ENCODE peak calls at places on chromosomes 4 and X, in nine cellular contexts. One of them, this sample, is unnamed.

GRCh38 chrX:41621236-41621651 is 67.5 kb upstream of the GPR34 start:
- DNase-seq in CD8-positive, alpha-beta T cell: no peak
- DNase-seq in keratinocyte: no peak
- DNase-seq in thoracic aorta: no peak
- DNase-seq in stomach: no peak
- DNase-seq in CD4-positive, CD25-positive, alpha-beta regulatory T cell: no peak
- DNase-seq in right lobe of liver: no peak
- DNase-seq in tibial nerve: no peak
- DNase-seq in AG04450: no peak
- DNase-seq in this sample: no peak

GRCh38 chr4:175536852-175537453 is 275.1 kb downstream of the GPM6A start:
- DNase-seq in CD4-positive, CD25-positive, alpha-beta regulatory T cell: no peak
- DNase-seq in AG04450: peak; percentile 8
- DNase-seq in right lobe of liver: no peak
- DNase-seq in keratinocyte: peak; percentile 1
- DNase-seq in tibial nerve: no peak
- DNase-seq in thoracic aorta: no peak
- DNase-seq in CD8-positive, alpha-beta T cell: no peak
- DNase-seq in stomach: no peak
- DNase-seq in this sample: no peak

GRCh38 chrX:88202149-88202548 is 544.9 kb upstream of the CPXCR1 start:
- DNase-seq in keratinocyte: no peak
- DNase-seq in CD8-positive, alpha-beta T cell: no peak
- DNase-seq in right lobe of liver: no peak
- DNase-seq in thoracic aorta: no peak
- DNase-seq in AG04450: no peak
- DNase-seq in CD4-positive, CD25-positive, alpha-beta regulatory T cell: no peak
- DNase-seq in stomach: no peak
- DNase-seq in tibial nerve: no peak
- DNase-seq in this sample: no peak

GRCh38 chr4:78710536-78710935 is 65.6 kb upstream of the BMP2K start:
- DNase-seq in stomach: no peak
- DNase-seq in tibial nerve: no peak
- DNase-seq in AG04450: no peak
- DNase-seq in keratinocyte: peak; percentile 44
- DNase-seq in CD4-positive, CD25-positive, alpha-beta regulatory T cell: no peak
- DNase-seq in right lobe of liver: no peak
- DNase-seq in thoracic aorta: no peak
- DNase-seq in CD8-positive, alpha-beta T cell: no peak
- DNase-seq in this sample: peak; percentile 75

GRCh38 chr4:18390655-18391369 is 369.3 kb upstream of the LCORL start:
- DNase-seq in keratinocyte: no peak
- DNase-seq in CD4-positive, CD25-positive, alpha-beta regulatory T cell: no peak
- DNase-seq in stomach: no peak
- DNase-seq in right lobe of liver: no peak
- DNase-seq in thoracic aorta: no peak
- DNase-seq in CD8-positive, alpha-beta T cell: no peak
- DNase-seq in tibial nerve: no peak
- DNase-seq in AG04450: no peak
- DNase-seq in this sample: no peak

GRCh38 chr4:2168469-2169319 is 73.2 kb downstream of the HAUS3 start:
- DNase-seq in right lobe of liver: no peak
- DNase-seq in tibial nerve: no peak
- DNase-seq in stomach: peak; percentile 55
- DNase-seq in thoracic aorta: no peak
- DNase-seq in CD4-positive, CD25-positive, alpha-beta regulatory T cell: no peak
- DNase-seq in AG04450: no peak
- DNase-seq in CD8-positive, alpha-beta T cell: no peak
- DNase-seq in keratinocyte: no peak
- DNase-seq in this sample: no peak

GRCh38 chrX:107766470-107767140 is 9.0 kb downstream of the TSC22D3 start:
- DNase-seq in keratinocyte: peak; percentile 21
- DNase-seq in AG04450: no peak
- DNase-seq in stomach: no peak
- DNase-seq in right lobe of liver: no peak
- DNase-seq in CD8-positive, alpha-beta T cell: no peak
- DNase-seq in CD4-positive, CD25-positive, alpha-beta regulatory T cell: no peak
- DNase-seq in thoracic aorta: no peak
- DNase-seq in tibial nerve: no peak
- DNase-seq in this sample: no peak

GRCh38 chr4:42568610-42569207 is 88.2 kb downstream of the ATP8A1 start:
- DNase-seq in CD4-positive, CD25-positive, alpha-beta regulatory T cell: peak; percentile 66
- DNase-seq in AG04450: peak; percentile 20
- DNase-seq in keratinocyte: peak; percentile 19
- DNase-seq in tibial nerve: no peak
- DNase-seq in thoracic aorta: no peak
- DNase-seq in right lobe of liver: no peak
- DNase-seq in stomach: peak; percentile 69
- DNase-seq in CD8-positive, alpha-beta T cell: peak; percentile 71
- DNase-seq in this sample: peak; percentile 12

GRCh38 chrX:129649268-129650182 is 5.2 kb downstream of the APLN start:
- DNase-seq in stomach: peak; percentile 8
- DNase-seq in CD4-positive, CD25-positive, alpha-beta regulatory T cell: no peak
- DNase-seq in CD8-positive, alpha-beta T cell: no peak
- DNase-seq in tibial nerve: no peak
- DNase-seq in right lobe of liver: no peak
- DNase-seq in thoracic aorta: no peak
- DNase-seq in keratinocyte: no peak
- DNase-seq in AG04450: no peak
- DNase-seq in this sample: no peak

GRCh38 chrX:17520206-17520605 is 145.2 kb downstream of the NHS start:
- DNase-seq in right lobe of liver: no peak
- DNase-seq in tibial nerve: no peak
- DNase-seq in AG04450: no peak
- DNase-seq in keratinocyte: no peak
- DNase-seq in CD4-positive, CD25-positive, alpha-beta regulatory T cell: no peak
- DNase-seq in stomach: no peak
- DNase-seq in thoracic aorta: no peak
- DNase-seq in CD8-positive, alpha-beta T cell: no peak
- DNase-seq in this sample: no peak

GRCh38 chr4:155522201-155522600 is 144.4 kb upstream of the GUCY1A1 start:
- DNase-seq in stomach: no peak
- DNase-seq in thoracic aorta: no peak
- DNase-seq in keratinocyte: no peak
- DNase-seq in tibial nerve: no peak
- DNase-seq in CD4-positive, CD25-positive, alpha-beta regulatory T cell: no peak
- DNase-seq in AG04450: peak; percentile 73
- DNase-seq in CD8-positive, alpha-beta T cell: no peak
- DNase-seq in right lobe of liver: no peak
- DNase-seq in this sample: no peak

GRCh38 chr4:2067446-2068197 is 8.5 kb downstream of the NAT8L start:
- DNase-seq in keratinocyte: no peak
- DNase-seq in CD8-positive, alpha-beta T cell: no peak
- DNase-seq in stomach: no peak
- DNase-seq in thoracic aorta: no peak
- DNase-seq in right lobe of liver: no peak
- DNase-seq in AG04450: no peak
- DNase-seq in tibial nerve: no peak
- DNase-seq in CD4-positive, CD25-positive, alpha-beta regulatory T cell: no peak
- DNase-seq in this sample: no peak

DNA sequence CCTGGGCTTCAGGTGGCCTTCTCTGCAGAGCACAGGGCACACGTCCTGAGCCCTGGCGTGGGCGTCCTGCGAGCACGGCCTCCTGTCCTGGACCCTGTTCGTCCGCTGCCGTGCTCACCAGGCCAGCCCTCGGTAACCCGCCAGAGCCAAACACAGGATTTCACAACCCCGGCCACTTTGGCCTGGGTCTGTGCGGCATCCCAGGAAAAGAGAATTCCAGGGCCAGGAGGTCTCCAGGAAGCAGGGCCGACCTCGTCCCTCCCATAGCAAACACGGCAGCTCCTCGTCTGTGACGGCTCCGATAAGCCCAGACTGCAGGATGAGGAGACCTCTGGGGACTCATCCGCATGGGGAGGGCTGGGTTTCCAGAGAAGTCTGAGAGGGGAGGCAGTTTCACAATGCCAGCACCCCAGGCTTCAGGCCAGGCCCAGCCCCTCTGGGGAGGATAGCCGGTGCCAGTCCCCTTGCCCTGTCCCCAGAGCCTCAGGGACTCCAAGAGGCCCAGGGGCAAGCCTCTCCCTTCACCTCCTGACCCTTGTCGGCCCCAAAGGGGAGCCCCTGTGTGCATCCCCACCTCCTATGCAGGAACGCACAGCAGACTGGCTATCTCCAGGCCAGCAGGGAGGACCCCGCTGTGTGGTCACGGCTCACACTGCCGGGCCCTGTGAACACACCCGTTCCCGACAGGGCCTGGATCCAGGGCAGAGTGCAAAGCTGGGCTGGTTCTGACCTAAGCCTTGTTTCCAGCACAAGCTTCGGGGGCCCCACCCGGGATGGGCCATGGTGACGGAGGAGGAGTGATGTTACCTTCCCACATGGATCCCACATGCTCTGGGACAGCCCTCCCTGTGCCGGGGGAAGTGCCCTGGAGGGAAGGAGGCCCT is 22.3 kb upstream of the HTRA3 start:
- DNase-seq in CD8-positive, alpha-beta T cell: no peak
- DNase-seq in keratinocyte: no peak
- DNase-seq in AG04450: no peak
- DNase-seq in tibial nerve: peak; percentile 36
- DNase-seq in CD4-positive, CD25-positive, alpha-beta regulatory T cell: no peak
- DNase-seq in stomach: peak; percentile 70
- DNase-seq in right lobe of liver: peak; percentile 79
- DNase-seq in thoracic aorta: no peak
- DNase-seq in this sample: no peak
- H3K27ac ChIP-seq in CD8-positive, alpha-beta T cell: no peak overlapping the region
- H3K27ac ChIP-seq in keratinocyte: no peak overlapping the region
- H3K27ac ChIP-seq in AG04450: no peak overlapping the region
- H3K27ac ChIP-seq in tibial nerve: no peak overlapping the region
- H3K27ac ChIP-seq in CD4-positive, CD25-positive, alpha-beta regulatory T cell: no peak overlapping the region
- H3K27ac ChIP-seq in stomach: peak overlapping the region; percentile 60
- H3K27ac ChIP-seq in right lobe of liver: peak overlapping the region; percentile 48
- H3K27ac ChIP-seq in thoracic aorta: no peak overlapping the region
- H3K27ac ChIP-seq in this sample: no peak overlapping the region

GRCh38 chrX:102784550-102784949 is 64.0 kb downstream of the GPRASP3 start:
- DNase-seq in thoracic aorta: no peak
- DNase-seq in keratinocyte: no peak
- DNase-seq in CD8-positive, alpha-beta T cell: no peak
- DNase-seq in stomach: no peak
- DNase-seq in AG04450: no peak
- DNase-seq in right lobe of liver: no peak
- DNase-seq in CD4-positive, CD25-positive, alpha-beta regulatory T cell: no peak
- DNase-seq in tibial nerve: no peak
- DNase-seq in this sample: no peak

DNA sequence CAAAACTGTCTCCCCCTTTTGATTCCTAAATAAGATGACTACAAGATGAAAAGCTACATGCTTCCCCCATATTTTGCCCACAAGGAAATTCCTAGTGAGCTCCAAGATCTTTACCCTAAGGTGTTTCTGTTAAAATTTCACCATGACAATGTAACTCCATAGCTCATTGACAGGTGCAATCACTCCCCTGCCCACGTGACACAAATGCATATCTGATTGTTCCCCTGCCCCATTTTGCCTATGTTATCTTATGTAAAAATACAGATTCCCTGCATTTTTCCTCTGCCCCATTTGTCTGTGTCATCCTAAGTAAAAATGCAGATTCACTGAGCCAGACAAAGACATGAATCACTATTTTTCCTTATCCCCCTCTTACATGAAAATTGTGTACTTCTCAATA is 66.7 kb downstream of the GPRASP3 start:
- DNase-seq in right lobe of liver: no peak
- DNase-seq in AG04450: no peak
- DNase-seq in stomach: no peak
- DNase-seq in tibial nerve: no peak
- DNase-seq in thoracic aorta: no peak
- DNase-seq in keratinocyte: no peak
- DNase-seq in CD4-positive, CD25-positive, alpha-beta regulatory T cell: no peak
- DNase-seq in CD8-positive, alpha-beta T cell: no peak
- DNase-seq in this sample: no peak
- H3K27ac ChIP-seq in right lobe of liver: no peak overlapping the region
- H3K27ac ChIP-seq in AG04450: no peak overlapping the region
- H3K27ac ChIP-seq in stomach: no peak overlapping the region
- H3K27ac ChIP-seq in tibial nerve: no peak overlapping the region
- H3K27ac ChIP-seq in thoracic aorta: no peak overlapping the region
- H3K27ac ChIP-seq in keratinocyte: no peak overlapping the region
- H3K27ac ChIP-seq in CD4-positive, CD25-positive, alpha-beta regulatory T cell: no peak overlapping the region
- H3K27ac ChIP-seq in CD8-positive, alpha-beta T cell: no peak overlapping the region
- H3K27ac ChIP-seq in this sample: no peak overlapping the region

DNA sequence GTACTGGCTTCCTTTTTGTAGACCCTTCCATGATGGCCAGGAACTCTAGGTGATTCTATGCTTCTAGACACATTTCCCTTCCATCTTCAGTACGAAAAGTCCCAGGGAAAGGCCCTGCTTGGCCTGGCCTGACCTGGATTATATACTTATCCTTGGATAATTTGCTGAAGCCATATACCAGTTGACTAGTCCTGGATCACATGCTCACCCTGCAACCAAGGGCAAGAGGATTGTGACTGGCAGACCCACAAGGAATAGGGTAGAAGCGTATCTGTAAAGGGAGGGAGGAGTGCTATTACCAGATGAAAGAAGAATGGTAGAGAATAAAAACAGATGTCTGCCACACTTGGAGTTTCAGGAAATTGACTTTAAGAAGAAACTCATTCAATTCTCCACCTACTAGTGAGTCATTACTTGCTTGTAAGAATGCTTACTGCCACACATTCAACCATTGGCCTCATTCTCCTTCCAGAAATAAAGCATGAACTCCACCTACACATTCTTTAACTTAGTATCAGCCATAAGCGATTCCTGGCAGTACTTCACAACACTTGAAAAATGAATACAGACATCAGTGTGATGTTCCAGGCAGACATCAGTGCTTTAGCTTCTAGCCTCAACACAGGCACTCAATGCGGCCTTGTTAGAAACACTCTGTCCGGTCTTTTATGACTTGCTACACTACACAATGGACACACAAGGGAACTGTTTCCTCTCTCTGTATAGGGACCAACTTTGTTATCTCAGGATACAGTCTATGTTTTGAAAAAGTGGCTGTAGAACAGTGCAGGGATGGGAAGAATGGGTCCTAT is 141.8 kb downstream of the CBR4 start:
- DNase-seq in keratinocyte: no peak
- DNase-seq in tibial nerve: no peak
- DNase-seq in CD8-positive, alpha-beta T cell: no peak
- DNase-seq in right lobe of liver: no peak
- DNase-seq in AG04450: peak; percentile 80
- DNase-seq in thoracic aorta: no peak
- DNase-seq in CD4-positive, CD25-positive, alpha-beta regulatory T cell: no peak
- DNase-seq in stomach: no peak
- DNase-seq in this sample: peak; percentile 55
- H3K27ac ChIP-seq in keratinocyte: peak overlapping the region; percentile 80
- H3K27ac ChIP-seq in tibial nerve: no peak overlapping the region
- H3K27ac ChIP-seq in CD8-positive, alpha-beta T cell: no peak overlapping the region
- H3K27ac ChIP-seq in right lobe of liver: no peak overlapping the region
- H3K27ac ChIP-seq in AG04450: peak overlapping the region; percentile 89
- H3K27ac ChIP-seq in thoracic aorta: peak overlapping the region; percentile 61
- H3K27ac ChIP-seq in CD4-positive, CD25-positive, alpha-beta regulatory T cell: no peak overlapping the region
- H3K27ac ChIP-seq in stomach: peak overlapping the region; percentile 6
- H3K27ac ChIP-seq in this sample: peak overlapping the region; percentile 81

DNA sequence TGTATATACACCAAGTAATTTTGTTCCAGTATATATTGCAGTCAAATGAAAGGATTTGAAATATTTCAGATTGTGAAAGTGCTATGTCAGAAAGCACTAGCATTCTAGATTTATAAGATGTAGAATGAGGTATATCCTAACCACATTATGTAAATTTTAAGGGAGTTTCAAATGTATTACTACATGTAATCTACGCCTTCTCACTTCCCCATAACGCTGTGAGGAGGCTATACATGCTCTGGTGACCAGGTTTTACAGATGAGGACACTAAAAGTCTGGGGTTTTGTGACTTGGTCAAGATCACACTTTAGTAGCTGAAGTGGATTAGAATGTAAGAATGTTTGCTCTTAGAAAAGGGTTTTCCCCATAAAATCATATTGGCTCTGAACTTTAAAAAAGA is 8.1 kb downstream of the ENPEP start:
- DNase-seq in CD8-positive, alpha-beta T cell: no peak
- DNase-seq in thoracic aorta: no peak
- DNase-seq in tibial nerve: no peak
- DNase-seq in stomach: no peak
- DNase-seq in keratinocyte: no peak
- DNase-seq in right lobe of liver: no peak
- DNase-seq in CD4-positive, CD25-positive, alpha-beta regulatory T cell: no peak
- DNase-seq in AG04450: no peak
- DNase-seq in this sample: no peak
- H3K27ac ChIP-seq in CD8-positive, alpha-beta T cell: no peak overlapping the region
- H3K27ac ChIP-seq in thoracic aorta: no peak overlapping the region
- H3K27ac ChIP-seq in tibial nerve: no peak overlapping the region
- H3K27ac ChIP-seq in stomach: no peak overlapping the region
- H3K27ac ChIP-seq in keratinocyte: no peak overlapping the region
- H3K27ac ChIP-seq in right lobe of liver: no peak overlapping the region
- H3K27ac ChIP-seq in CD4-positive, CD25-positive, alpha-beta regulatory T cell: no peak overlapping the region
- H3K27ac ChIP-seq in AG04450: no peak overlapping the region
- H3K27ac ChIP-seq in this sample: no peak overlapping the region

This sample was measured in epithelial cell of prostate.